ENCODE peak calls at places on chromosome 19, in eight cellular contexts. One of them, this sample, is unnamed.

GRCh38 chr19:3403489-3404323 is 37.3 kb downstream of the NFIC start:
- DNase-seq in stimulated activated CD8-positive, alpha-beta memory T cell treated with anti-CD3 and anti-CD28 coated beads, Interleukin-15, amount 100 ng/mL, for 4 hours: no peak
- DNase-seq in activated T-helper 1 cell treated with Interleukin-2 at 50 U/mL for 16 hours: no peak
- DNase-seq in activated T-cell treated with anti-CD3 and anti-CD28 coated beads for 1 hour: no peak
- DNase-seq in ovary: peak
- DNase-seq in Calu3: no peak
- DNase-seq in AG09309: peak
- DNase-seq in HEK293T: no peak
- DNase-seq in this sample: peak

GRCh38 chr19:2227415-2228156 is 8.5 kb downstream of the PLEKHJ1 start:
- DNase-seq in stimulated activated CD8-positive, alpha-beta memory T cell treated with anti-CD3 and anti-CD28 coated beads, Interleukin-15, amount 100 ng/mL, for 4 hours: no peak
- DNase-seq in activated T-helper 1 cell treated with Interleukin-2 at 50 U/mL for 16 hours: no peak
- DNase-seq in activated T-cell treated with anti-CD3 and anti-CD28 coated beads for 1 hour: no peak
- DNase-seq in ovary: no peak
- DNase-seq in Calu3: no peak
- DNase-seq in AG09309: no peak
- DNase-seq in HEK293T: no peak
- DNase-seq in this sample: no peak

GRCh38 chr19:17579523-17580244 is 24.2 kb downstream of the COLGALT1 start:
- DNase-seq in stimulated activated CD8-positive, alpha-beta memory T cell treated with anti-CD3 and anti-CD28 coated beads, Interleukin-15, amount 100 ng/mL, for 4 hours: no peak
- DNase-seq in activated T-helper 1 cell treated with Interleukin-2 at 50 U/mL for 16 hours: no peak
- DNase-seq in activated T-cell treated with anti-CD3 and anti-CD28 coated beads for 1 hour: no peak
- DNase-seq in ovary: peak
- DNase-seq in Calu3: peak
- DNase-seq in AG09309: no peak
- DNase-seq in HEK293T: peak
- DNase-seq in this sample: peak

GRCh38 chr19:5585461-5586299 is 17.9 kb upstream of the TINCR start:
- DNase-seq in stimulated activated CD8-positive, alpha-beta memory T cell treated with anti-CD3 and anti-CD28 coated beads, Interleukin-15, amount 100 ng/mL, for 4 hours: peak
- DNase-seq in activated T-helper 1 cell treated with Interleukin-2 at 50 U/mL for 16 hours: no peak
- DNase-seq in activated T-cell treated with anti-CD3 and anti-CD28 coated beads for 1 hour: peak
- DNase-seq in ovary: no peak
- DNase-seq in Calu3: no peak
- DNase-seq in AG09309: no peak
- DNase-seq in HEK293T: no peak
- DNase-seq in this sample: peak

GRCh38 chr19:47650695-47651094 is 41.8 kb downstream of the BICRA start:
- DNase-seq in stimulated activated CD8-positive, alpha-beta memory T cell treated with anti-CD3 and anti-CD28 coated beads, Interleukin-15, amount 100 ng/mL, for 4 hours: no peak
- DNase-seq in activated T-helper 1 cell treated with Interleukin-2 at 50 U/mL for 16 hours: no peak
- DNase-seq in activated T-cell treated with anti-CD3 and anti-CD28 coated beads for 1 hour: no peak
- DNase-seq in ovary: no peak
- DNase-seq in Calu3: no peak
- DNase-seq in AG09309: no peak
- DNase-seq in HEK293T: no peak
- DNase-seq in this sample: no peak

GRCh38 chr19:3556423-3556977 is 886 bp downstream of the MFSD12 start:
- DNase-seq in stimulated activated CD8-positive, alpha-beta memory T cell treated with anti-CD3 and anti-CD28 coated beads, Interleukin-15, amount 100 ng/mL, for 4 hours: no peak
- DNase-seq in activated T-helper 1 cell treated with Interleukin-2 at 50 U/mL for 16 hours: no peak
- DNase-seq in activated T-cell treated with anti-CD3 and anti-CD28 coated beads for 1 hour: no peak
- DNase-seq in ovary: no peak
- DNase-seq in Calu3: no peak
- DNase-seq in AG09309: no peak
- DNase-seq in HEK293T: no peak
- DNase-seq in this sample: no peak

GRCh38 chr19:17872251-17873001 is 681 bp downstream of the SLC5A5 start:
- DNase-seq in stimulated activated CD8-positive, alpha-beta memory T cell treated with anti-CD3 and anti-CD28 coated beads, Interleukin-15, amount 100 ng/mL, for 4 hours: no peak
- DNase-seq in activated T-helper 1 cell treated with Interleukin-2 at 50 U/mL for 16 hours: peak
- DNase-seq in activated T-cell treated with anti-CD3 and anti-CD28 coated beads for 1 hour: no peak
- DNase-seq in ovary: no peak
- DNase-seq in Calu3: no peak
- DNase-seq in AG09309: no peak
- DNase-seq in HEK293T: no peak
- DNase-seq in this sample: no peak

GRCh38 chr19:48393559-48394330 is at the start of gene GRIN2D:
- DNase-seq in stimulated activated CD8-positive, alpha-beta memory T cell treated with anti-CD3 and anti-CD28 coated beads, Interleukin-15, amount 100 ng/mL, for 4 hours: no peak
- DNase-seq in activated T-helper 1 cell treated with Interleukin-2 at 50 U/mL for 16 hours: no peak
- DNase-seq in activated T-cell treated with anti-CD3 and anti-CD28 coated beads for 1 hour: no peak
- DNase-seq in ovary: no peak
- DNase-seq in Calu3: no peak
- DNase-seq in AG09309: no peak
- DNase-seq in HEK293T: peak
- DNase-seq in this sample: peak

GRCh38 chr19:47509170-47509847 is 5.6 kb downstream of the NAPA start:
- DNase-seq in stimulated activated CD8-positive, alpha-beta memory T cell treated with anti-CD3 and anti-CD28 coated beads, Interleukin-15, amount 100 ng/mL, for 4 hours: no peak
- DNase-seq in activated T-helper 1 cell treated with Interleukin-2 at 50 U/mL for 16 hours: no peak
- DNase-seq in activated T-cell treated with anti-CD3 and anti-CD28 coated beads for 1 hour: no peak
- DNase-seq in ovary: no peak
- DNase-seq in Calu3: no peak
- DNase-seq in AG09309: no peak
- DNase-seq in HEK293T: no peak
- DNase-seq in this sample: no peak

GRCh38 chr19:39275578-39275977 is 7.4 kb downstream of the IFNL2 start:
- DNase-seq in stimulated activated CD8-positive, alpha-beta memory T cell treated with anti-CD3 and anti-CD28 coated beads, Interleukin-15, amount 100 ng/mL, for 4 hours: no peak
- DNase-seq in activated T-helper 1 cell treated with Interleukin-2 at 50 U/mL for 16 hours: no peak
- DNase-seq in activated T-cell treated with anti-CD3 and anti-CD28 coated beads for 1 hour: no peak
- DNase-seq in ovary: no peak
- DNase-seq in Calu3: no peak
- DNase-seq in AG09309: no peak
- DNase-seq in HEK293T: no peak
- DNase-seq in this sample: no peak

GRCh38 chr19:6906559-6906958 is 19.2 kb downstream of the ADGRE1 start:
- DNase-seq in stimulated activated CD8-positive, alpha-beta memory T cell treated with anti-CD3 and anti-CD28 coated beads, Interleukin-15, amount 100 ng/mL, for 4 hours: no peak
- DNase-seq in activated T-helper 1 cell treated with Interleukin-2 at 50 U/mL for 16 hours: no peak
- DNase-seq in activated T-cell treated with anti-CD3 and anti-CD28 coated beads for 1 hour: no peak
- DNase-seq in ovary: no peak
- DNase-seq in Calu3: no peak
- DNase-seq in AG09309: no peak
- DNase-seq in HEK293T: no peak
- DNase-seq in this sample: no peak

GRCh38 chr19:7426986-7427385 is 61.8 kb downstream of the PEX11G start:
- DNase-seq in stimulated activated CD8-positive, alpha-beta memory T cell treated with anti-CD3 and anti-CD28 coated beads, Interleukin-15, amount 100 ng/mL, for 4 hours: no peak
- DNase-seq in activated T-helper 1 cell treated with Interleukin-2 at 50 U/mL for 16 hours: no peak
- DNase-seq in activated T-cell treated with anti-CD3 and anti-CD28 coated beads for 1 hour: no peak
- DNase-seq in ovary: no peak
- DNase-seq in Calu3: no peak
- DNase-seq in AG09309: no peak
- DNase-seq in HEK293T: no peak
- DNase-seq in this sample: no peak

GRCh38 chr19:54137913-54138776 is 583 bp downstream of the CNOT3 start:
- DNase-seq in stimulated activated CD8-positive, alpha-beta memory T cell treated with anti-CD3 and anti-CD28 coated beads, Interleukin-15, amount 100 ng/mL, for 4 hours: no peak
- DNase-seq in activated T-helper 1 cell treated with Interleukin-2 at 50 U/mL for 16 hours: peak
- DNase-seq in activated T-cell treated with anti-CD3 and anti-CD28 coated beads for 1 hour: no peak
- DNase-seq in ovary: no peak
- DNase-seq in Calu3: peak
- DNase-seq in AG09309: no peak
- DNase-seq in HEK293T: no peak
- DNase-seq in this sample: no peak